ENCODE peak calls at places on chromosome 22, in six cellular contexts. Z is GM23248, D is GM23338, H is PC-3, G is SK-N-SH, U is neural progenitor cell. Q is an unnamed sample.

GRCh38 chr22:27780161-27780575 is 21.4 kb downstream of the MN1 start:
- DNase-seq in H (no peak), D (peak; percentile 86), U (no peak), G (no peak), Z (peak; percentile 51), Q (no peak)

GRCh38 chr22:46452195-46453005 is 85.0 kb downstream of the CELSR1 start:
- DNase-seq in G (no peak), U (no peak), D (no peak), Z (no peak), H (no peak), Q (no peak)

GRCh38 chr22:48593551-48593950 is 1234.1 kb downstream of the BRD1 start:
- DNase-seq in U (no peak), D (no peak), H (no peak), Z (no peak), G (no peak), Q (no peak)

GRCh38 chr22:20654343-20655208 is 119.3 kb upstream of the SERPIND1 start:
- DNase-seq in U (no peak), G (no peak), Z (no peak), D (no peak), H (no peak), Q (no peak)

GRCh38 chr22:48594016-48594756 is 1233.5 kb downstream of the BRD1 start:
- DNase-seq in G (peak; percentile 64), U (no peak), H (no peak), D (no peak), Z (no peak), Q (no peak)

GRCh38 chr22:44622685-44623084 is 79.3 kb upstream of the PRR5 start:
- DNase-seq in U (no peak), H (no peak), G (no peak), D (no peak), Z (no peak), Q (no peak)

GRCh38 chr22:27686534-27686933 is 115.0 kb downstream of the MN1 start:
- DNase-seq in U (no peak), G (no peak), D (no peak), H (no peak), Z (peak; percentile 92), Q (no peak)

GRCh38 chr22:30423296-30423958 is 2.1 kb upstream of the MTFP1 start:
- DNase-seq in D (peak; percentile 87), G (no peak), Z (peak; percentile 81), U (no peak), H (no peak), Q (peak; percentile 43)

GRCh38 chr22:48366056-48366455 is 1461.6 kb downstream of the BRD1 start:
- DNase-seq in H (no peak), G (no peak), U (no peak), D (no peak), Z (no peak), Q (no peak)

GRCh38 chr22:24523873-24524272 is 28.7 kb downstream of the UPB1 start:
- DNase-seq in G (peak; percentile 69), H (no peak), D (no peak), U (no peak), Z (peak; percentile 64), Q (no peak)

GRCh38 chr22:49149721-49150608 is 677.7 kb downstream of the BRD1 start:
- DNase-seq in G (no peak), H (no peak), D (no peak), U (no peak), Z (no peak), Q (no peak)

GRCh38 chr22:32322986-32323385 is 34.7 kb upstream of the RFPL3 start:
- DNase-seq in G (no peak), D (no peak), H (no peak), Z (no peak), U (no peak), Q (no peak)

GRCh38 chr22:36768616-36769015 is 7.3 kb downstream of the IFT27 start:
- DNase-seq in Z (no peak), D (no peak), G (no peak), U (no peak), H (no peak), Q (no peak)

GRCh38 chr22:36765943-36766450 is 9.9 kb downstream of the IFT27 start:
- DNase-seq in D (no peak), G (no peak), H (no peak), Z (peak; percentile 57), U (no peak), Q (no peak)

GRCh38 chr22:36769541-36769940 is 6.4 kb downstream of the IFT27 start:
- DNase-seq in Z (no peak), H (no peak), D (no peak), U (no peak), G (no peak), Q (no peak)

GRCh38 chr22:36767035-36767775 is 8.7 kb downstream of the IFT27 start:
- DNase-seq in Z (no peak), G (no peak), H (no peak), U (no peak), D (no peak), Q (no peak)

GRCh38 chr22:36768141-36768540 is 7.8 kb downstream of the IFT27 start:
- DNase-seq in G (no peak), D (no peak), U (peak; percentile 0), H (no peak), Z (no peak), Q (no peak)
- TF ChIP-seq EZH2phosphoT487 in G (no peak), D (no peak), U (no peak), H (no peak), Z (no peak), Q (no peak)

GRCh38 chr22:39416319-39416718 is 16.7 kb downstream of the TAB1 start:
- DNase-seq in G (no peak), U (no peak), Z (no peak), H (no peak), D (no peak), Q (no peak)
- H2AFZ ChIP-seq in G (no peak overlapping the region), U (no peak overlapping the region), Z (no peak overlapping the region), H (no peak overlapping the region), D (no peak overlapping the region), Q (no peak overlapping the region)

GRCh38 chr22:42439021-42439420 is 6.8 kb upstream of the NFAM1 start:
- DNase-seq in H (no peak), Z (no peak), G (no peak), D (no peak), U (no peak), Q (no peak)
- TF ChIP-seq EZH2phosphoT487 in H (no peak), Z (no peak), G (no peak), D (no peak), U (no peak), Q (no peak)

GRCh38 chr22:19180740-19181410 is 2.3 kb upstream of the SLC25A1 start:
- DNase-seq in Z (no peak), G (no peak), H (no peak), D (no peak), U (peak; percentile 1), Q (no peak)

GRCh38 chr22:19178065-19178658 is 374 bp downstream of the SLC25A1 start:
- DNase-seq in D (peak; percentile 67), H (peak; percentile 25), Z (peak; percentile 73), G (peak; percentile 85), U (peak; percentile 83), Q (peak; percentile 56)

GRCh38 chr22:19178659-19179471 is at the start of gene SLC25A1:
- DNase-seq in D (peak; percentile 96), U (peak; percentile 96), G (peak; percentile 97), H (peak; percentile 85), Z (peak; percentile 94), Q (peak; percentile 93)

GRCh38 chr22:19180234-19180633 is 1.7 kb upstream of the SLC25A1 start:
- DNase-seq in U (no peak), Z (no peak), G (no peak), H (no peak), D (no peak), Q (no peak)

GRCh38 chr22:19179472-19180048 is 1.0 kb upstream of the SLC25A1 start:
- DNase-seq in Z (peak; percentile 90), H (peak; percentile 69), U (peak; percentile 90), G (peak; percentile 87), D (peak; percentile 89), Q (peak; percentile 84)
- H2AFZ ChIP-seq in Z (peak overlapping the region; percentile 78), H (peak overlapping the region; percentile 89), U (peak overlapping the region; percentile 78), G (peak overlapping the region; percentile 78), D (peak overlapping the region; percentile 92), Q (peak overlapping the region; percentile 81)

GRCh38 chr22:40654522-40655167 is 18.1 kb upstream of the MRTFA start:
- DNase-seq in D (peak; percentile 39), Z (peak; percentile 87), G (peak; percentile 64), U (no peak), H (peak; percentile 27), Q (no peak)
- TF ChIP-seq EZH2phosphoT487 in D (no peak), Z (no peak), G (no peak), U (no peak), H (no peak), Q (no peak)